ENCODE peak calls at places on chromosomes 13 and 19, in four cellular contexts. One of them, this sample, is unnamed.

GRCh38 chr13:41562083-41562482 is 104.7 kb downstream of the RGCC start:
- DNase-seq in immature natural killer cell: no peak
- DNase-seq in dorsolateral prefrontal cortex: peak
- DNase-seq in activated CD8-positive, alpha-beta T cell treated with anti-CD3 and anti-CD28 coated beads, Interleukin-2, amount 10 ng/mL, durations not matched to agents 7 days and 5 days: no peak
- DNase-seq in this sample: peak

GRCh38 chr13:77511552-77511951 is 24.0 kb upstream of the SCEL start:
- DNase-seq in activated CD8-positive, alpha-beta T cell treated with anti-CD3 and anti-CD28 coated beads, Interleukin-2, amount 10 ng/mL, durations not matched to agents 7 days and 5 days: no peak
- DNase-seq in immature natural killer cell: no peak
- DNase-seq in dorsolateral prefrontal cortex: no peak
- DNase-seq in this sample: no peak

GRCh38 chr19:3665681-3666544 is 34.4 kb downstream of the PIP5K1C start:
- DNase-seq in dorsolateral prefrontal cortex: peak
- DNase-seq in activated CD8-positive, alpha-beta T cell treated with anti-CD3 and anti-CD28 coated beads, Interleukin-2, amount 10 ng/mL, durations not matched to agents 7 days and 5 days: peak
- DNase-seq in immature natural killer cell: peak
- DNase-seq in this sample: no peak

GRCh38 chr19:18373892-18374629 is 11.9 kb upstream of the GDF15 start:
- DNase-seq in immature natural killer cell: peak
- DNase-seq in activated CD8-positive, alpha-beta T cell treated with anti-CD3 and anti-CD28 coated beads, Interleukin-2, amount 10 ng/mL, durations not matched to agents 7 days and 5 days: peak
- DNase-seq in dorsolateral prefrontal cortex: peak
- DNase-seq in this sample: peak

GRCh38 chr19:51317381-51317780 is 5.9 kb downstream of the IGLON5 start:
- DNase-seq in activated CD8-positive, alpha-beta T cell treated with anti-CD3 and anti-CD28 coated beads, Interleukin-2, amount 10 ng/mL, durations not matched to agents 7 days and 5 days: no peak
- DNase-seq in dorsolateral prefrontal cortex: no peak
- DNase-seq in immature natural killer cell: no peak
- DNase-seq in this sample: no peak

GRCh38 chr13:29522044-29522685 is 73.3 kb downstream of the SLC7A1 start:
- DNase-seq in immature natural killer cell: no peak
- DNase-seq in dorsolateral prefrontal cortex: no peak
- DNase-seq in activated CD8-positive, alpha-beta T cell treated with anti-CD3 and anti-CD28 coated beads, Interleukin-2, amount 10 ng/mL, durations not matched to agents 7 days and 5 days: no peak
- DNase-seq in this sample: peak

GRCh38 chr19:5114713-5115112 is 145.8 kb downstream of the KDM4B start:
- DNase-seq in activated CD8-positive, alpha-beta T cell treated with anti-CD3 and anti-CD28 coated beads, Interleukin-2, amount 10 ng/mL, durations not matched to agents 7 days and 5 days: no peak
- DNase-seq in immature natural killer cell: no peak
- DNase-seq in dorsolateral prefrontal cortex: no peak
- DNase-seq in this sample: no peak

GRCh38 chr19:2624537-2625091 is 77.9 kb downstream of the GNG7 start:
- DNase-seq in dorsolateral prefrontal cortex: no peak
- DNase-seq in immature natural killer cell: no peak
- DNase-seq in activated CD8-positive, alpha-beta T cell treated with anti-CD3 and anti-CD28 coated beads, Interleukin-2, amount 10 ng/mL, durations not matched to agents 7 days and 5 days: no peak
- DNase-seq in this sample: no peak

GRCh38 chr19:5212101-5212500 is 128.5 kb downstream of the PTPRS start:
- DNase-seq in dorsolateral prefrontal cortex: no peak
- DNase-seq in activated CD8-positive, alpha-beta T cell treated with anti-CD3 and anti-CD28 coated beads, Interleukin-2, amount 10 ng/mL, durations not matched to agents 7 days and 5 days: no peak
- DNase-seq in immature natural killer cell: no peak
- DNase-seq in this sample: no peak